ENCODE peak calls at places on chromosomes 7 and 10, in six cellular contexts. B is transverse colon, E is mesendoderm, C is NT2/D1, Z is hepatocyte, D is PC-3. F is an unnamed sample.

GRCh38 chr7:111138196-111138569 is 47.3 kb downstream of the LRRN3 start:
- DNase-seq in B (peak; percentile 37), E (peak; percentile 42), C (no peak), Z (no peak), D (peak; percentile 58), F (no peak)

GRCh38 chr10:46284286-46285229 is 2.2 kb upstream of the ANTXRL start:
- DNase-seq in B (peak; percentile 93), E (peak; percentile 93), C (no peak), Z (peak; percentile 93), D (peak; percentile 74), F (peak; percentile 95)

GRCh38 chr10:86355571-86356038 is 11.0 kb downstream of the GRID1 start:
- DNase-seq in B (peak; percentile 45), E (no peak), C (no peak), Z (no peak), D (no peak), F (no peak)

GRCh38 chr7:112201421-112201820 is 4.8 kb downstream of the DOCK4 start:
- DNase-seq in B (no peak), E (no peak), C (no peak), Z (no peak), D (peak; percentile 64), F (no peak)

GRCh38 chr10:111440501-111440900 is 363.7 kb downstream of the ADRA2A start:
- DNase-seq in B (no peak), E (no peak), C (no peak), Z (no peak), D (no peak), F (no peak)

GRCh38 chr7:133265821-133266220 is 12.9 kb downstream of the EXOC4 start:
- DNase-seq in B (no peak), E (no peak), C (no peak), Z (no peak), D (no peak), F (no peak)

GRCh38 chr7:108406474-108406873 is 49.8 kb downstream of the NRCAM start:
- DNase-seq in B (no peak), E (no peak), C (no peak), Z (peak; percentile 30), D (no peak), F (no peak)

GRCh38 chr10:133358162-133358919 is 522 bp upstream of the FUOM start:
- DNase-seq in B (no peak), E (no peak), C (no peak), Z (no peak), D (no peak), F (no peak)

GRCh38 chr10:77349226-77349625 is 288.4 kb downstream of the KCNMA1 start:
- DNase-seq in B (no peak), E (no peak), C (no peak), Z (no peak), D (no peak), F (no peak)

GRCh38 chr7:77989981-77990566 is 191.5 kb downstream of the PHTF2 start:
- DNase-seq in B (peak; percentile 80), E (peak; percentile 75), C (peak; percentile 35), Z (peak; percentile 62), D (peak; percentile 20), F (no peak)

GRCh38 chr7:155882596-155882995 is 70.3 kb upstream of the SHH start:
- DNase-seq in B (no peak), E (no peak), C (no peak), Z (no peak), D (peak; percentile 83), F (no peak)

GRCh38 chr7:1742555-1743303 is 72.7 kb downstream of the ELFN1 start:
- DNase-seq in B (peak; percentile 77), E (no peak), C (no peak), Z (peak; percentile 60), D (peak; percentile 67), F (peak; percentile 74)

GRCh38 chr7:105600720-105601550 is 19.6 kb upstream of the EFCAB10 start:
- DNase-seq in B (no peak), E (peak; percentile 95), C (no peak), Z (no peak), D (peak; percentile 29), F (no peak)

GRCh38 chr10:114526112-114526496 is 121.8 kb upstream of the AFAP1L2 start:
- DNase-seq in B (no peak), E (no peak), C (no peak), Z (no peak), D (no peak), F (no peak)

GRCh38 chr10:13922591-13922990 is 335.8 kb downstream of the PRPF18 start:
- DNase-seq in B (no peak), E (no peak), C (no peak), Z (no peak), D (peak; percentile 2), F (no peak)

GRCh38 chr7:75943864-75944263 is 28.9 kb downstream of the POR start:
- DNase-seq in B (peak; percentile 41), E (no peak), C (no peak), Z (peak; percentile 60), D (peak; percentile 91), F (no peak)

GRCh38 chr7:13099197-13099795 is 411.9 kb downstream of the ARL4A start:
- DNase-seq in B (no peak), E (no peak), C (no peak), Z (no peak), D (peak; percentile 86), F (no peak)

GRCh38 chr7:100786323-100786722 is 41.0 kb downstream of the EPHB4 start:
- DNase-seq in B (no peak), E (no peak), C (no peak), Z (no peak), D (no peak), F (no peak)
- H3K4me3 ChIP-seq in B (no peak overlapping the region), E (no peak overlapping the region), C (no peak overlapping the region), Z (no peak overlapping the region), D (no peak overlapping the region), F (no peak overlapping the region)

DNA sequence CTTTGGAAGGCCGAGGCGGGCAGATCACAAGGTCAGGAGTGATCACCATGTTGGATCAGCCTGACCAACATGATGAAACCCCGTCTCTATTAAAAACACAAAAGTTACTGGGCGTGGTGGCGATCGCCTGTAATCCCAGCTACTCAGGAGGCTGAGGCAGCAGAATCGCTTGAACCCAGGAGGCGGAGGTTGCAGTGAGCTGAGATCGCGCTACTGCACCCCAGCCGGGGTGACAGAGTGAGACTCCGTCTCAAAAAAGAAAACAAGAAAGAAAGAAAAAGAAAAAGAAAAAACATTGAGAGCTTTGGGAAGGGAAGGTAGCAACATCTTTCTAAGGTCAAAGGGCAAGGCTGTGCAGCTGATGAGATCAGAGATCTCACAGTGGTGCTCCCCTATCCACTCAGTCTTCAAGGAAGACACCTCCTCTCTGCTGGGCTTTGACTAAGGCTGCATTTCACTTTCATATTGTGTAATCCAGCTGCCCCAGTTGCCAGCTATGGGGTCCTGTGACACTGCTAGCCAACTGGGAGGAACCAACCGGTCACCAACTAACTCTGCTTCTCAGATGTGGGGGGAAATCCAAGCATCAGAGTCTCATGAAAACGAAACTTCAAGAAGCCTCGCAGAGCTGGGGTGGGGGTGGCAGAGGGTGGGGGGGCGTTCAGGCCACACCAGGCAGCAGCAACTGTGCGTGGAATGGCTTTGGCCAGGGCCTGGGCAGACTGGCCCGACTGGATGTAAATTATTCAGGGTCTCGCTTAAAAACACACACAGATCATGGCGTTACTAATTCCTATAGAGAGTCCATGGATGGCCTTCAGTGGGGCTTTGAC is 1.5 kb downstream of the IL15RA start:
- DNase-seq in B (peak; percentile 66), E (peak; percentile 8), C (no peak), Z (no peak), D (no peak), F (no peak)
- H3K27me3 ChIP-seq in B (no peaks in the 10 kb centered on the region), E (peaks cover 3% of the 10 kb centered on the region), C (peaks cover 51% of the 10 kb centered on the region), Z (peaks cover 35% of the 10 kb centered on the region), D (no peaks in the 10 kb centered on the region), F (peaks cover 32% of the 10 kb centered on the region)

DNA sequence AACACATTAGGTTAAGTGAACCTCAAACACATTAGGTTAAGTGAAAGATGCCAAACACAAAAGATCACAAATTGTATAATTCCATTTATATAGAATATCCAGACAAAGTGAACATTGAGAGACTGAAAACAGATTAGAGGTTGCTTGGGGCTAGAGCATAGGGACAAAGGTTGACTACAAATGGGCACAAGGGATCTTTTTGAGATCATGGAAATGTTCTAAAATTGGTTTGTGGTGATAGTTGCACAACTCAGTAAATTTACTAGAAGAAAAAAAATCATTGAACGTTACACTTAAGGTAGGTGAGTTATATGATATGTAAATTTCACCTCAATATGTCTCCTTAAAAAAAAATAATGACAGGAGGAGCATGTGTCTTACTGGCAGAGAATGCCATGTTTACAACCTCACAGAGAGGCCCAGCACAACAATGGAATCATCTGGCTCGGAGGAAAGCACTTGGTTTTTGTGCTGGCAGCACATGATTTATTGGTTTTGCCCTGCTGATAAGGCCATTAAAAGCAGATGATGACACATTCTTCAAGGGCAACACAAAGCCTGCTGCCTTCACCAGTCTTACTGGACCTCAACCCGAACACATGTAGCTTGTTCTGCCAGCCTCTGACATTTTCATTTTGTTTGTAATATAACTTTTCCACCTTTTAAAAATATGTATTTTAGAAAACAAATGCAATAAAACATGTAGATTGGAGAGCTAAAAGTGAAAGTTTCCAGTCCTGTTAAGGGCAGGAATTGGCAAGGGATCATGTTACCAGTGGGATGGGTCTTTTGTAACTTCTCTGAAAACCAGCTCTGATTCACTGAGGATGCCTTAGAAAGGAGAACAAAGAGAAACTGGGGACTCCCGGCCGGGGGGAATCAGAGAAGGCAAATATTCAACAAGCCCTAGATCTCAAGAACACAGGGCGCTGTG is 11.9 kb upstream of the LMOD2 start:
- DNase-seq in B (no peak), E (peak; percentile 86), C (peak; percentile 68), Z (peak; percentile 59), D (peak; percentile 57), F (peak; percentile 72)
- H3K4me3 ChIP-seq in B (no peak overlapping the region), E (no peak overlapping the region), C (no peak overlapping the region), Z (no peak overlapping the region), D (no peak overlapping the region), F (no peak overlapping the region)

GRCh38 chr7:150737265-150738055 is at the start of gene GIMAP5:
- DNase-seq in B (no peak), E (no peak), C (no peak), Z (no peak), D (no peak), F (no peak)
- H3K27me3 ChIP-seq in B (no peaks in the 10 kb centered on the region), E (peaks cover 61% of the 10 kb centered on the region), C (peaks cover 97% of the 10 kb centered on the region), Z (peaks cover 38% of the 10 kb centered on the region), D (peaks cover 31% of the 10 kb centered on the region), F (peaks cover 95% of the 10 kb centered on the region)

DNA sequence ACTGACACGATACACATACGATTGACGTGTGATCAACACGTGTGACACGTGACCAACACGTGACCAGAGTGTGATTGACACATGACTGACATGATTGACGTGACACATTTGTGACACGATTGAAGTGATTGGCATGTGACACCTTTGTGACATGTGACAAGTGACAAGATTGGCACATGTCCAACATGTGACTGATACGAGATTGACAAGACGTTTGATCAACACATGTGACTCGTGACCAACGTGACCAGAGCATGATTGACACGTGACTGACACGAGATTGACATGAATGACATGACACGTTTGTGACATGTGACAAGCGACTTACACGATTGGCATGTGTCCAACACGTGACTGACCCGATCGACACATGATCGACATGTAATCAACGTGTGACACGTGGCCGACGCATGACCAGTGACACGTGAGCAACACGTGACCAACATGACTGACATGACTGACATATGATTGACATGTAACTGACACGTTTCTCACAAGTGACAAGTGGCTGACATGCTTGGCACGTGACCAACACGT is 22.0 kb downstream of the CRPPA start:
- DNase-seq in B (no peak), E (peak; percentile 6), C (no peak), Z (no peak), D (no peak), F (no peak)
- H3K4me3 ChIP-seq in B (no peak overlapping the region), E (peak overlapping the region; percentile 11), C (no peak overlapping the region), Z (no peak overlapping the region), D (no peak overlapping the region), F (no peak overlapping the region)

GRCh38 chr10:71084061-71084817 is 128.1 kb upstream of the UNC5B start:
- DNase-seq in B (peak; percentile 3), E (no peak), C (no peak), Z (no peak), D (no peak), F (peak; percentile 35)
- H3K27me3 ChIP-seq in B (no peaks in the 10 kb centered on the region), E (no peaks in the 10 kb centered on the region), C (peaks cover 10% of the 10 kb centered on the region), Z (no peaks in the 10 kb centered on the region), D (no peaks in the 10 kb centered on the region), F (no peaks in the 10 kb centered on the region)

GRCh38 chr10:1044964-1045363 is 4.0 kb downstream of the IDI1 start:
- DNase-seq in B (no peak), E (no peak), C (no peak), Z (no peak), D (no peak), F (no peak)
- H3K4me3 ChIP-seq in B (no peak overlapping the region), E (no peak overlapping the region), C (no peak overlapping the region), Z (no peak overlapping the region), D (no peak overlapping the region), F (no peak overlapping the region)